ENCODE peak calls at places on chromosomes 12 and 14, in five cellular contexts. One of them, this sample, is unnamed.
A peak's percentile ranks its signal among the peaks of the same experiment; 100 is the strongest.

GRCh38 chr12:117972341-117972740 is 3.6 kb upstream of the KSR2 start:
- DNase-seq in astrocyte of the spinal cord: no peak
- DNase-seq in ascending aorta: no peak
- DNase-seq in sigmoid colon: no peak
- DNase-seq in esophagus muscularis mucosa: no peak
- DNase-seq in this sample: no peak

GRCh38 chr12:22625671-22626251 is 790 bp downstream of the ETNK1 start:
- DNase-seq in astrocyte of the spinal cord: peak; percentile 45
- DNase-seq in ascending aorta: peak; percentile 69
- DNase-seq in sigmoid colon: peak; percentile 66
- DNase-seq in esophagus muscularis mucosa: no peak
- DNase-seq in this sample: peak; percentile 47

GRCh38 chr14:54803396-54803795 is 99.2 kb downstream of the GCH1 start:
- DNase-seq in astrocyte of the spinal cord: no peak
- DNase-seq in ascending aorta: no peak
- DNase-seq in sigmoid colon: no peak
- DNase-seq in esophagus muscularis mucosa: no peak
- DNase-seq in this sample: no peak

GRCh38 chr14:37985826-37986470 is 221.8 kb upstream of the SSTR1 start:
- DNase-seq in astrocyte of the spinal cord: peak; percentile 39
- DNase-seq in ascending aorta: no peak
- DNase-seq in sigmoid colon: no peak
- DNase-seq in esophagus muscularis mucosa: no peak
- DNase-seq in this sample: peak; percentile 54

GRCh38 chr14:69612014-69612758 is 790 bp downstream of the SUSD6 start:
- DNase-seq in astrocyte of the spinal cord: peak; percentile 29
- DNase-seq in ascending aorta: no peak
- DNase-seq in sigmoid colon: no peak
- DNase-seq in esophagus muscularis mucosa: no peak
- DNase-seq in this sample: no peak

GRCh38 chr12:93626160-93626559 is 51.0 kb upstream of the CRADD start:
- DNase-seq in astrocyte of the spinal cord: peak; percentile 26
- DNase-seq in ascending aorta: no peak
- DNase-seq in sigmoid colon: no peak
- DNase-seq in esophagus muscularis mucosa: no peak
- DNase-seq in this sample: no peak

GRCh38 chr14:86501611-86502010 is 971.7 kb downstream of the FLRT2 start:
- DNase-seq in astrocyte of the spinal cord: no peak
- DNase-seq in ascending aorta: no peak
- DNase-seq in sigmoid colon: no peak
- DNase-seq in esophagus muscularis mucosa: no peak
- DNase-seq in this sample: no peak

GRCh38 chr12:57046947-57047890 is 2.7 kb downstream of the MYO1A start:
- DNase-seq in astrocyte of the spinal cord: no peak
- DNase-seq in ascending aorta: no peak
- DNase-seq in sigmoid colon: no peak
- DNase-seq in esophagus muscularis mucosa: no peak
- DNase-seq in this sample: no peak

GRCh38 chr14:70442750-70443149 is 9.2 kb upstream of the ADAM21 start:
- DNase-seq in astrocyte of the spinal cord: no peak
- DNase-seq in ascending aorta: no peak
- DNase-seq in sigmoid colon: no peak
- DNase-seq in esophagus muscularis mucosa: no peak
- DNase-seq in this sample: no peak

GRCh38 chr14:64937821-64938193 is 4.7 kb downstream of the GPX2 start:
- DNase-seq in astrocyte of the spinal cord: peak; percentile 10
- DNase-seq in ascending aorta: no peak
- DNase-seq in sigmoid colon: no peak
- DNase-seq in esophagus muscularis mucosa: peak; percentile 7
- DNase-seq in this sample: no peak

GRCh38 chr12:124898200-124898950 is 16.1 kb downstream of the UBC start:
- DNase-seq in astrocyte of the spinal cord: no peak
- DNase-seq in ascending aorta: no peak
- DNase-seq in sigmoid colon: peak; percentile 74
- DNase-seq in esophagus muscularis mucosa: no peak
- DNase-seq in this sample: no peak

GRCh38 chr12:110577717-110578521 is 5.2 kb downstream of the PPTC7 start:
- DNase-seq in astrocyte of the spinal cord: peak; percentile 83
- DNase-seq in ascending aorta: no peak
- DNase-seq in sigmoid colon: no peak
- DNase-seq in esophagus muscularis mucosa: no peak
- DNase-seq in this sample: no peak

GRCh38 chr12:130477221-130477620 is 139.5 kb downstream of the PIWIL1 start:
- DNase-seq in astrocyte of the spinal cord: no peak
- DNase-seq in ascending aorta: no peak
- DNase-seq in sigmoid colon: no peak
- DNase-seq in esophagus muscularis mucosa: no peak
- DNase-seq in this sample: no peak

GRCh38 chr12:109983432-109984142 is 12.6 kb downstream of the GIT2 start:
- DNase-seq in astrocyte of the spinal cord: no peak
- DNase-seq in ascending aorta: no peak
- DNase-seq in sigmoid colon: no peak
- DNase-seq in esophagus muscularis mucosa: no peak
- DNase-seq in this sample: no peak

GRCh38 chr12:48965447-48965846 is 6.1 kb downstream of the WNT10B start:
- DNase-seq in astrocyte of the spinal cord: no peak
- DNase-seq in ascending aorta: no peak
- DNase-seq in sigmoid colon: no peak
- DNase-seq in esophagus muscularis mucosa: no peak
- DNase-seq in this sample: no peak

GRCh38 chr12:39872425-39872824 is 233.5 kb downstream of the SLC2A13 start:
- DNase-seq in astrocyte of the spinal cord: no peak
- DNase-seq in ascending aorta: no peak
- DNase-seq in sigmoid colon: no peak
- DNase-seq in esophagus muscularis mucosa: no peak
- DNase-seq in this sample: no peak

GRCh38 chr14:68790656-68791077 is 2.2 kb downstream of the ZFP36L1 start:
- DNase-seq in astrocyte of the spinal cord: no peak
- DNase-seq in ascending aorta: no peak
- DNase-seq in sigmoid colon: no peak
- DNase-seq in esophagus muscularis mucosa: peak; percentile 91
- DNase-seq in this sample: no peak

GRCh38 chr14:70833884-70834283 is 24.6 kb upstream of the MAP3K9 start:
- DNase-seq in astrocyte of the spinal cord: no peak
- DNase-seq in ascending aorta: no peak
- DNase-seq in sigmoid colon: no peak
- DNase-seq in esophagus muscularis mucosa: no peak
- DNase-seq in this sample: no peak

GRCh38 chr14:97655169-97655948 is 858.2 kb downstream of the VRK1 start:
- DNase-seq in astrocyte of the spinal cord: no peak
- DNase-seq in ascending aorta: no peak
- DNase-seq in sigmoid colon: no peak
- DNase-seq in esophagus muscularis mucosa: no peak
- DNase-seq in this sample: no peak

GRCh38 chr12:93802698-93803097 is 125.5 kb downstream of the CRADD start:
- DNase-seq in astrocyte of the spinal cord: peak; percentile 46
- DNase-seq in ascending aorta: no peak
- DNase-seq in sigmoid colon: no peak
- DNase-seq in esophagus muscularis mucosa: no peak
- DNase-seq in this sample: no peak

GRCh38 chr14:72563676-72564075 is 330.2 kb downstream of the DPF3 start:
- DNase-seq in astrocyte of the spinal cord: no peak
- DNase-seq in ascending aorta: no peak
- DNase-seq in sigmoid colon: no peak
- DNase-seq in esophagus muscularis mucosa: no peak
- DNase-seq in this sample: no peak

GRCh38 chr14:74502236-74503019 is 8.9 kb downstream of the ISCA2 start:
- DNase-seq in astrocyte of the spinal cord: no peak
- DNase-seq in ascending aorta: peak; percentile 61
- DNase-seq in sigmoid colon: no peak
- DNase-seq in esophagus muscularis mucosa: no peak
- DNase-seq in this sample: peak; percentile 44
- TF ChIP-seq CTCF in astrocyte of the spinal cord: peak; percentile 71
- TF ChIP-seq CTCF in ascending aorta: peak; percentile 22
- TF ChIP-seq CTCF in sigmoid colon: no peak
- TF ChIP-seq CTCF in esophagus muscularis mucosa: no peak
- TF ChIP-seq CTCF in this sample: peak; percentile 44

DNA sequence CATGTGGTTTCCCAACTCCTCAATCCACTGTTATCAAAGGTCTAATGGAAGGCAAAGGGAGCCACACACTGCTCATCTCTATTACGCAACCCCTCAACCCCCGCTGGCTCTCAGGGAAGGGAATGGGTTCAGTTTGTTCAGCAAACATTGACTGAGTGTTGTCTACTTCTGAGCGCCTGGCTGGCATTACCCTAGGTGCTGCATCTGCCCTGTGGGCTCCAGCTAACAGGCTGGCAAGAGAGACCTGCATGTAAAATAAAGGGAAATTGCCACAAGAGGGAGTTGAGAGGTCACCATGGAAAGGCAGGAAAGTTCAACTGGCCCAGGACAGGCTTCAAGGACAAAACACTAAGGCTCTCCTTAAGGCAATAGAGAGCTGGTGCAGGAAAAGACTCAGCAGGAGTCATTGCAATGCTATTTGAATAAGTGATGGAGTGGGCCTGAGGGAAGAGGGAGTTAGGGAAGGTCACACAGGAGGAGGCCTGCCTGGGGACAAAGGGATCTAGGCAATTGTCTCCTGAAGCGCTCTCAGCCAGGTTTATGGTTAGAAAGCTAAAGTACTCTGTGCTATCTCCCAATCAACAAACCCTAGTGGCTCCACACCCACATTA is 5.5 kb upstream of the ZNF740 start:
- DNase-seq in astrocyte of the spinal cord: no peak
- DNase-seq in ascending aorta: peak; percentile 42
- DNase-seq in sigmoid colon: no peak
- DNase-seq in esophagus muscularis mucosa: no peak
- DNase-seq in this sample: no peak
- TF ChIP-seq CTCF in astrocyte of the spinal cord: peak; percentile 29
- TF ChIP-seq CTCF in ascending aorta: no peak
- TF ChIP-seq CTCF in sigmoid colon: no peak
- TF ChIP-seq CTCF in esophagus muscularis mucosa: no peak
- TF ChIP-seq CTCF in this sample: peak; percentile 14

GRCh38 chr12:77725611-77726010 is 105.1 kb upstream of the NAV3 start:
- DNase-seq in astrocyte of the spinal cord: peak; percentile 77
- DNase-seq in ascending aorta: no peak
- DNase-seq in sigmoid colon: no peak
- DNase-seq in esophagus muscularis mucosa: no peak
- DNase-seq in this sample: no peak

GRCh38 chr12:77723308-77723707 is 107.4 kb upstream of the NAV3 start:
- DNase-seq in astrocyte of the spinal cord: no peak
- DNase-seq in ascending aorta: no peak
- DNase-seq in sigmoid colon: no peak
- DNase-seq in esophagus muscularis mucosa: no peak
- DNase-seq in this sample: no peak

GRCh38 chr12:77727442-77728001 is 103.2 kb upstream of the NAV3 start:
- DNase-seq in astrocyte of the spinal cord: no peak
- DNase-seq in ascending aorta: no peak
- DNase-seq in sigmoid colon: no peak
- DNase-seq in esophagus muscularis mucosa: no peak
- DNase-seq in this sample: no peak

GRCh38 chr12:77728018-77728417 is 102.7 kb upstream of the NAV3 start:
- DNase-seq in astrocyte of the spinal cord: no peak
- DNase-seq in ascending aorta: no peak
- DNase-seq in sigmoid colon: no peak
- DNase-seq in esophagus muscularis mucosa: no peak
- DNase-seq in this sample: no peak

DNA sequence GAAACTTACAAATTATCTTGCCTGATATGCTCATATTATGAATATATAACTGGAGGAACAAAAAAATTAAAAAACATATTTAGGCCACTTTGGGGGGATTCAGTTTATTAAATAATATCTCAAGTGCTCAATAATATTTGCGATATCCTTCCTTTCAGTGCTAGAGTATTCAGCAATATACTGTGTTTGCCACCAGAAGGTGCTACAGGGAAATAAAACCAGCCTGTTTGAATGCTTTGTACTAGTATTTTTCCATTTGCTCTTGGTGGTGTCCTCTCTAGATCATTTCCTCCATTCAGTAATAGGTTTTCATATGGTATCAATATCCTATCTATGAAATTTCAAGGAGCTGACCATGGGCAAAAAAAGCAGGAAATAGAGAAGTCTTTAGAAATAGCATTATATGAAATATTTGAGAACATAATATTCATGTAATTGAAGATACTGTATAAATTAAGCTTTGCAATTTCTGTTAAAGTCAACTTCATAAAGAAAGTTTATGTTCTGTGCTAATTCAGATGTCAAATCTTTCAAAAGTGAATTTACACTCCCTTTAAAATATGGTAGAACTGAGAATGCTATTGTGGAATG is 106.2 kb upstream of the NAV3 start:
- DNase-seq in astrocyte of the spinal cord: peak; percentile 65
- DNase-seq in ascending aorta: no peak
- DNase-seq in sigmoid colon: no peak
- DNase-seq in esophagus muscularis mucosa: no peak
- DNase-seq in this sample: no peak
- TF ChIP-seq CTCF in astrocyte of the spinal cord: peak; percentile 72
- TF ChIP-seq CTCF in ascending aorta: peak; percentile 23
- TF ChIP-seq CTCF in sigmoid colon: no peak
- TF ChIP-seq CTCF in esophagus muscularis mucosa: peak; percentile 38
- TF ChIP-seq CTCF in this sample: peak; percentile 55

GRCh38 chr12:108127654-108128053 is 1.4 kb upstream of the WSCD2 start:
- DNase-seq in astrocyte of the spinal cord: no peak
- DNase-seq in ascending aorta: no peak
- DNase-seq in sigmoid colon: no peak
- DNase-seq in esophagus muscularis mucosa: no peak
- DNase-seq in this sample: no peak

GRCh38 chr12:108131035-108131434 is 1.9 kb downstream of the WSCD2 start:
- DNase-seq in astrocyte of the spinal cord: no peak
- DNase-seq in ascending aorta: no peak
- DNase-seq in sigmoid colon: no peak
- DNase-seq in esophagus muscularis mucosa: no peak
- DNase-seq in this sample: no peak

GRCh38 chr12:108126990-108127468 is 2.1 kb upstream of the WSCD2 start:
- DNase-seq in astrocyte of the spinal cord: no peak
- DNase-seq in ascending aorta: no peak
- DNase-seq in sigmoid colon: peak; percentile 75
- DNase-seq in esophagus muscularis mucosa: no peak
- DNase-seq in this sample: no peak

GRCh38 chr12:108128221-108129016 is 669 bp upstream of the WSCD2 start:
- DNase-seq in astrocyte of the spinal cord: no peak
- DNase-seq in ascending aorta: no peak
- DNase-seq in sigmoid colon: no peak
- DNase-seq in esophagus muscularis mucosa: no peak
- DNase-seq in this sample: no peak

DNA sequence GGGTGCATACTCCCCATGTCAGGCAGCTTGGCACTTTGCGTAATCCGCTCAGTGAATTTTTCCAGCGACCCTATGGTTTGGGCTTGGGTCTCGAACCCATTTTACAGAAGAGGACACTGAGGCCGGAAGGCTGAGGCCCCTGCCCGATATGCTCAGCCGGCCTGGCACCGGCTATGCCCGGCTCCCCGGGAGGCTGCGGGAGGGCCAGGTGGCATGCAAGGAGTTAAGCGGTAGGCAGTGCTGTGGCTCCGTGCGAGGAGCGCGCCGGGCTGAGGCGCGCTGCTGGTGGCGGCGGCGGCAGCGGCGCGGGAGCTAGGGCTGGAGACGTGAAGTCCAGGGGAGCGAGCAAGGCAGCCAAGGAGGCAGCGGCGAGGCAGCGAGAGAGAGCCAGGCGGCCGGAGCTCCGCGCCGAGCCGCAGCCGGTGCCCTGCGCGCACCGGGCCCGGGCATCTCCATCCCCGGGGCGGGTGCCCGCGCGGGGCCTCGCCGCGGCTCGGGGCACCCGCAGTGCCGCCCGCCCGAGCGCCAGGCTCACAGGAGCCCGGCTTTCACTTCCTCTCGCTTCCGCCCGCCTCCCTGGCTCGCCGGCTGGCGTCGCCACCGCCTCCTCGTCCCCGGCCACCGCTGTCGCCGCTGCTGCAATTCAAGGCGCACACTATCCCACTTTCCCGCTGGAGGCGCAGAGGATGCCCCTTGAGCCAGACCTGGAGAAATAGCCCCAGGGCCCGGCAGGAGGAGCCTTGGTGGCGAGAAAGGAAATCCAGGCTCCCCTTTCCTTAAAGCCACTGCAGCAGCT is at the start of gene WSCD2:
- DNase-seq in astrocyte of the spinal cord: peak; percentile 1
- DNase-seq in ascending aorta: peak; percentile 80
- DNase-seq in sigmoid colon: peak; percentile 77
- DNase-seq in esophagus muscularis mucosa: no peak
- DNase-seq in this sample: peak; percentile 84
- TF ChIP-seq CTCF in astrocyte of the spinal cord: peak; percentile 11
- TF ChIP-seq CTCF in ascending aorta: peak; percentile 49
- TF ChIP-seq CTCF in sigmoid colon: no peak
- TF ChIP-seq CTCF in esophagus muscularis mucosa: peak; percentile 42
- TF ChIP-seq CTCF in this sample: peak; percentile 48